ENCODE peak calls at places on chromosomes 4 and X, in ten cellular contexts. One of them, this sample, is unnamed.

GRCh38 chrX:137646472-137646871 is 80.5 kb downstream of the ZIC3 start:
- DNase-seq in uterus: no peak
- DNase-seq in dorsolateral prefrontal cortex: no peak
- DNase-seq in mammary epithelial cell: no peak
- DNase-seq in brain microvascular endothelial cell: no peak
- DNase-seq in activated B cell treated with CpG ODN at 0.5 μM for 24 hours: no peak
- DNase-seq in fibroblast of lung: no peak
- DNase-seq in left ventricle myocardium inferior: no peak
- DNase-seq in HFF-Myc: no peak
- DNase-seq in nephron progenitor cell: no peak
- DNase-seq in this sample: no peak

GRCh38 chr4:109703664-109704351 is 563 bp upstream of the CASP6 start:
- DNase-seq in uterus: no peak
- DNase-seq in dorsolateral prefrontal cortex: no peak
- DNase-seq in mammary epithelial cell: no peak
- DNase-seq in brain microvascular endothelial cell: peak; percentile 1
- DNase-seq in activated B cell treated with CpG ODN at 0.5 μM for 24 hours: no peak
- DNase-seq in fibroblast of lung: peak; percentile 28
- DNase-seq in left ventricle myocardium inferior: no peak
- DNase-seq in HFF-Myc: no peak
- DNase-seq in nephron progenitor cell: no peak
- DNase-seq in this sample: no peak

GRCh38 chrX:33725556-33726232 is 406.4 kb downstream of the FAM47A start:
- DNase-seq in uterus: peak; percentile 48
- DNase-seq in dorsolateral prefrontal cortex: no peak
- DNase-seq in mammary epithelial cell: peak; percentile 16
- DNase-seq in brain microvascular endothelial cell: peak; percentile 1
- DNase-seq in activated B cell treated with CpG ODN at 0.5 μM for 24 hours: no peak
- DNase-seq in fibroblast of lung: peak; percentile 47
- DNase-seq in left ventricle myocardium inferior: no peak
- DNase-seq in HFF-Myc: no peak
- DNase-seq in nephron progenitor cell: peak; percentile 59
- DNase-seq in this sample: peak; percentile 22

GRCh38 chr4:100690812-100691211 is 173.0 kb upstream of the EMCN start:
- DNase-seq in uterus: no peak
- DNase-seq in dorsolateral prefrontal cortex: no peak
- DNase-seq in mammary epithelial cell: no peak
- DNase-seq in brain microvascular endothelial cell: no peak
- DNase-seq in activated B cell treated with CpG ODN at 0.5 μM for 24 hours: no peak
- DNase-seq in fibroblast of lung: no peak
- DNase-seq in left ventricle myocardium inferior: no peak
- DNase-seq in HFF-Myc: no peak
- DNase-seq in nephron progenitor cell: no peak
- DNase-seq in this sample: no peak

GRCh38 chrX:65866762-65867161 is 173.1 kb downstream of the VSIG4 start:
- DNase-seq in uterus: no peak
- DNase-seq in dorsolateral prefrontal cortex: no peak
- DNase-seq in mammary epithelial cell: no peak
- DNase-seq in brain microvascular endothelial cell: no peak
- DNase-seq in activated B cell treated with CpG ODN at 0.5 μM for 24 hours: no peak
- DNase-seq in fibroblast of lung: no peak
- DNase-seq in left ventricle myocardium inferior: no peak
- DNase-seq in HFF-Myc: no peak
- DNase-seq in nephron progenitor cell: no peak
- DNase-seq in this sample: no peak

GRCh38 chr4:891747-892146 is 40.4 kb downstream of the GAK start:
- DNase-seq in uterus: no peak
- DNase-seq in dorsolateral prefrontal cortex: no peak
- DNase-seq in mammary epithelial cell: no peak
- DNase-seq in brain microvascular endothelial cell: no peak
- DNase-seq in activated B cell treated with CpG ODN at 0.5 μM for 24 hours: no peak
- DNase-seq in fibroblast of lung: no peak
- DNase-seq in left ventricle myocardium inferior: no peak
- DNase-seq in HFF-Myc: no peak
- DNase-seq in nephron progenitor cell: peak; percentile 32
- DNase-seq in this sample: no peak

GRCh38 chrX:136201601-136202000 is 49.6 kb downstream of the MAP7D3 start:
- DNase-seq in uterus: no peak
- DNase-seq in dorsolateral prefrontal cortex: no peak
- DNase-seq in mammary epithelial cell: no peak
- DNase-seq in brain microvascular endothelial cell: no peak
- DNase-seq in activated B cell treated with CpG ODN at 0.5 μM for 24 hours: no peak
- DNase-seq in fibroblast of lung: no peak
- DNase-seq in left ventricle myocardium inferior: no peak
- DNase-seq in HFF-Myc: no peak
- DNase-seq in nephron progenitor cell: no peak
- DNase-seq in this sample: no peak

GRCh38 chr4:158164849-158165248 is 8.0 kb downstream of the GASK1B start:
- DNase-seq in uterus: no peak
- DNase-seq in dorsolateral prefrontal cortex: no peak
- DNase-seq in mammary epithelial cell: no peak
- DNase-seq in brain microvascular endothelial cell: no peak
- DNase-seq in activated B cell treated with CpG ODN at 0.5 μM for 24 hours: no peak
- DNase-seq in fibroblast of lung: no peak
- DNase-seq in left ventricle myocardium inferior: no peak
- DNase-seq in HFF-Myc: no peak
- DNase-seq in nephron progenitor cell: no peak
- DNase-seq in this sample: no peak

GRCh38 chr4:45284400-45285085 is 558.2 kb upstream of the GNPDA2 start:
- DNase-seq in uterus: no peak
- DNase-seq in dorsolateral prefrontal cortex: no peak
- DNase-seq in mammary epithelial cell: no peak
- DNase-seq in brain microvascular endothelial cell: no peak
- DNase-seq in activated B cell treated with CpG ODN at 0.5 μM for 24 hours: no peak
- DNase-seq in fibroblast of lung: no peak
- DNase-seq in left ventricle myocardium inferior: no peak
- DNase-seq in HFF-Myc: no peak
- DNase-seq in nephron progenitor cell: no peak
- DNase-seq in this sample: peak; percentile 31

GRCh38 chrX:153469811-153470410 is 465 bp downstream of the HAUS7 start:
- DNase-seq in uterus: no peak
- DNase-seq in dorsolateral prefrontal cortex: peak; percentile 32
- DNase-seq in mammary epithelial cell: peak; percentile 8
- DNase-seq in brain microvascular endothelial cell: no peak
- DNase-seq in activated B cell treated with CpG ODN at 0.5 μM for 24 hours: no peak
- DNase-seq in fibroblast of lung: no peak
- DNase-seq in left ventricle myocardium inferior: no peak
- DNase-seq in HFF-Myc: no peak
- DNase-seq in nephron progenitor cell: peak; percentile 50
- DNase-seq in this sample: no peak

GRCh38 chr4:531721-532565 is 32.9 kb downstream of the PIGG start:
- DNase-seq in uterus: no peak
- DNase-seq in dorsolateral prefrontal cortex: no peak
- DNase-seq in mammary epithelial cell: no peak
- DNase-seq in brain microvascular endothelial cell: no peak
- DNase-seq in activated B cell treated with CpG ODN at 0.5 μM for 24 hours: no peak
- DNase-seq in fibroblast of lung: no peak
- DNase-seq in left ventricle myocardium inferior: no peak
- DNase-seq in HFF-Myc: no peak
- DNase-seq in nephron progenitor cell: no peak
- DNase-seq in this sample: no peak

GRCh38 chr4:3286335-3287175 is 6.3 kb upstream of the RGS12 start:
- DNase-seq in uterus: no peak
- DNase-seq in dorsolateral prefrontal cortex: peak; percentile 20
- DNase-seq in mammary epithelial cell: no peak
- DNase-seq in brain microvascular endothelial cell: no peak
- DNase-seq in activated B cell treated with CpG ODN at 0.5 μM for 24 hours: no peak
- DNase-seq in fibroblast of lung: no peak
- DNase-seq in left ventricle myocardium inferior: no peak
- DNase-seq in HFF-Myc: no peak
- DNase-seq in nephron progenitor cell: no peak
- DNase-seq in this sample: no peak
- TF ChIP-seq CTCF in uterus: no peak
- TF ChIP-seq CTCF in dorsolateral prefrontal cortex: no peak
- TF ChIP-seq CTCF in mammary epithelial cell: no peak
- TF ChIP-seq CTCF in brain microvascular endothelial cell: no peak
- TF ChIP-seq CTCF in activated B cell treated with CpG ODN at 0.5 μM for 24 hours: no peak
- TF ChIP-seq CTCF in fibroblast of lung: no peak
- TF ChIP-seq CTCF in left ventricle myocardium inferior: no peak
- TF ChIP-seq CTCF in HFF-Myc: no peak
- TF ChIP-seq CTCF in nephron progenitor cell: no peak
- TF ChIP-seq CTCF in this sample: no peak

DNA sequence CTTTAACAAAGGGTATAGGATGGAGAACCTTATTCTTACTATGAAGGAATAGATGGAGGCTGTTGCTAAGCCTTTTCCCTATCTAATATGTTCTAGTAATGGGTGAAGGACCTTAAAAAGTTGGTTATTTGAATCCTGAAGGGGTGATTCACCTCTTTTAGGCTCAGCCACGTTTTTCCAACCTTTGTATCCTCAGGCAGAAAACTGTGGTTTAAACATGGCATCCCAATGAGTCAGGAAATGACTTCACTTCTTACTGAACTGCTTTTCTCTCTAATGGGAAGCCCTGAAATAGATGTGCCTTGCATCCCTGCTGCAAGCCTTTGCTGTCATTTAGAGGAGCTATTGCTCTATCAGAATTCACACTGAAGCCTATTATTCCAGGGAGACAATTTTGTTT is 191.0 kb upstream of the ARX start:
- DNase-seq in uterus: no peak
- DNase-seq in dorsolateral prefrontal cortex: no peak
- DNase-seq in mammary epithelial cell: peak; percentile 79
- DNase-seq in brain microvascular endothelial cell: no peak
- DNase-seq in activated B cell treated with CpG ODN at 0.5 μM for 24 hours: no peak
- DNase-seq in fibroblast of lung: no peak
- DNase-seq in left ventricle myocardium inferior: no peak
- DNase-seq in HFF-Myc: no peak
- DNase-seq in nephron progenitor cell: no peak
- DNase-seq in this sample: no peak
- TF ChIP-seq CTCF in uterus: no peak
- TF ChIP-seq CTCF in dorsolateral prefrontal cortex: no peak
- TF ChIP-seq CTCF in mammary epithelial cell: peak; percentile 13
- TF ChIP-seq CTCF in brain microvascular endothelial cell: no peak
- TF ChIP-seq CTCF in activated B cell treated with CpG ODN at 0.5 μM for 24 hours: no peak
- TF ChIP-seq CTCF in fibroblast of lung: no peak
- TF ChIP-seq CTCF in left ventricle myocardium inferior: no peak
- TF ChIP-seq CTCF in HFF-Myc: no peak
- TF ChIP-seq CTCF in nephron progenitor cell: no peak
- TF ChIP-seq CTCF in this sample: no peak

GRCh38 chr4:6427439-6428090 is 44.8 kb downstream of the PPP2R2C start:
- DNase-seq in uterus: no peak
- DNase-seq in dorsolateral prefrontal cortex: no peak
- DNase-seq in mammary epithelial cell: no peak
- DNase-seq in brain microvascular endothelial cell: no peak
- DNase-seq in activated B cell treated with CpG ODN at 0.5 μM for 24 hours: no peak
- DNase-seq in fibroblast of lung: no peak
- DNase-seq in left ventricle myocardium inferior: no peak
- DNase-seq in HFF-Myc: no peak
- DNase-seq in nephron progenitor cell: no peak
- DNase-seq in this sample: no peak
- TF ChIP-seq CTCF in uterus: no peak
- TF ChIP-seq CTCF in dorsolateral prefrontal cortex: no peak
- TF ChIP-seq CTCF in mammary epithelial cell: no peak
- TF ChIP-seq CTCF in brain microvascular endothelial cell: peak; percentile 9
- TF ChIP-seq CTCF in activated B cell treated with CpG ODN at 0.5 μM for 24 hours: no peak
- TF ChIP-seq CTCF in fibroblast of lung: no peak
- TF ChIP-seq CTCF in left ventricle myocardium inferior: no peak
- TF ChIP-seq CTCF in HFF-Myc: no peak
- TF ChIP-seq CTCF in nephron progenitor cell: no peak
- TF ChIP-seq CTCF in this sample: no peak

GRCh38 chrX:130393451-130394074 is 8.1 kb upstream of the GPR119 start:
- DNase-seq in uterus: no peak
- DNase-seq in dorsolateral prefrontal cortex: peak; percentile 68
- DNase-seq in mammary epithelial cell: peak; percentile 28
- DNase-seq in brain microvascular endothelial cell: peak; percentile 22
- DNase-seq in activated B cell treated with CpG ODN at 0.5 μM for 24 hours: no peak
- DNase-seq in fibroblast of lung: peak; percentile 50
- DNase-seq in left ventricle myocardium inferior: no peak
- DNase-seq in HFF-Myc: peak; percentile 15
- DNase-seq in nephron progenitor cell: peak; percentile 61
- DNase-seq in this sample: no peak
- TF ChIP-seq CTCF in uterus: peak; percentile 30
- TF ChIP-seq CTCF in dorsolateral prefrontal cortex: peak; percentile 71
- TF ChIP-seq CTCF in mammary epithelial cell: peak; percentile 86
- TF ChIP-seq CTCF in brain microvascular endothelial cell: peak; percentile 86
- TF ChIP-seq CTCF in activated B cell treated with CpG ODN at 0.5 μM for 24 hours: no peak
- TF ChIP-seq CTCF in fibroblast of lung: peak; percentile 60
- TF ChIP-seq CTCF in left ventricle myocardium inferior: peak; percentile 63
- TF ChIP-seq CTCF in HFF-Myc: peak; percentile 66
- TF ChIP-seq CTCF in nephron progenitor cell: peak; percentile 73
- TF ChIP-seq CTCF in this sample: peak; percentile 52

GRCh38 chr4:129085472-129085871 is 7.9 kb downstream of the SCLT1 start:
- DNase-seq in uterus: no peak
- DNase-seq in dorsolateral prefrontal cortex: no peak
- DNase-seq in mammary epithelial cell: no peak
- DNase-seq in brain microvascular endothelial cell: no peak
- DNase-seq in activated B cell treated with CpG ODN at 0.5 μM for 24 hours: no peak
- DNase-seq in fibroblast of lung: no peak
- DNase-seq in left ventricle myocardium inferior: no peak
- DNase-seq in HFF-Myc: no peak
- DNase-seq in nephron progenitor cell: no peak
- DNase-seq in this sample: no peak

GRCh38 chr4:129093173-129093974 is at the start of gene SCLT1:
- DNase-seq in uterus: peak; percentile 98
- DNase-seq in dorsolateral prefrontal cortex: peak; percentile 98
- DNase-seq in mammary epithelial cell: peak; percentile 98
- DNase-seq in brain microvascular endothelial cell: peak; percentile 98
- DNase-seq in activated B cell treated with CpG ODN at 0.5 μM for 24 hours: peak; percentile 94
- DNase-seq in fibroblast of lung: peak; percentile 99
- DNase-seq in left ventricle myocardium inferior: peak; percentile 99
- DNase-seq in HFF-Myc: peak; percentile 96
- DNase-seq in nephron progenitor cell: peak; percentile 94
- DNase-seq in this sample: peak; percentile 100

GRCh38 chr4:129092636-129093172 is 635 bp downstream of the SCLT1 start:
- DNase-seq in uterus: no peak
- DNase-seq in dorsolateral prefrontal cortex: no peak
- DNase-seq in mammary epithelial cell: no peak
- DNase-seq in brain microvascular endothelial cell: peak; percentile 7
- DNase-seq in activated B cell treated with CpG ODN at 0.5 μM for 24 hours: no peak
- DNase-seq in fibroblast of lung: peak; percentile 39
- DNase-seq in left ventricle myocardium inferior: no peak
- DNase-seq in HFF-Myc: no peak
- DNase-seq in nephron progenitor cell: no peak
- DNase-seq in this sample: no peak

GRCh38 chr4:129082302-129082701 is 11.0 kb downstream of the SCLT1 start:
- DNase-seq in uterus: no peak
- DNase-seq in dorsolateral prefrontal cortex: no peak
- DNase-seq in mammary epithelial cell: no peak
- DNase-seq in brain microvascular endothelial cell: no peak
- DNase-seq in activated B cell treated with CpG ODN at 0.5 μM for 24 hours: no peak
- DNase-seq in fibroblast of lung: no peak
- DNase-seq in left ventricle myocardium inferior: no peak
- DNase-seq in HFF-Myc: no peak
- DNase-seq in nephron progenitor cell: no peak
- DNase-seq in this sample: no peak

DNA sequence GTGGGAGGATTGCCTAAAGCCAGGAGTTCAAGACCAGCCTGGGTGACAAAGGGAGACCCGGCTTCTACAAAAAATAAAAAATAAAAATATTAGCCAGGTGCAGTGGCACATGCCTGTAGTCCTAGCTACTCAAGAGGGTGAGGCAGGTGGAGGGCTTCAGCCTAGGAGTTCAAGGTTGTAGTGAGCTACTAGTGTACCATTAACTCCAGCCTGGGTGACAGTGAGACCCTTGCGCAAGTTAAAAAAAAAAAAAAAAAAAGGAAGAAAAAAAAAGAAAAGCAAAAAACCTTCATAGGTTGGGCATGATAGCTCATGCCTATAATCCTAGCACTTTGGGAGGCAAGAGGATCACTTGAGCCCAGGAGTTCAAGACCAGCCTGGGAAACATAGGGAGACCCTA is 5.8 kb downstream of the SCLT1 start:
- DNase-seq in uterus: no peak
- DNase-seq in dorsolateral prefrontal cortex: no peak
- DNase-seq in mammary epithelial cell: no peak
- DNase-seq in brain microvascular endothelial cell: no peak
- DNase-seq in activated B cell treated with CpG ODN at 0.5 μM for 24 hours: no peak
- DNase-seq in fibroblast of lung: no peak
- DNase-seq in left ventricle myocardium inferior: no peak
- DNase-seq in HFF-Myc: no peak
- DNase-seq in nephron progenitor cell: no peak
- DNase-seq in this sample: no peak
- TF ChIP-seq CTCF in uterus: no peak
- TF ChIP-seq CTCF in dorsolateral prefrontal cortex: no peak
- TF ChIP-seq CTCF in mammary epithelial cell: no peak
- TF ChIP-seq CTCF in brain microvascular endothelial cell: no peak
- TF ChIP-seq CTCF in activated B cell treated with CpG ODN at 0.5 μM for 24 hours: no peak
- TF ChIP-seq CTCF in fibroblast of lung: no peak
- TF ChIP-seq CTCF in left ventricle myocardium inferior: no peak
- TF ChIP-seq CTCF in HFF-Myc: no peak
- TF ChIP-seq CTCF in nephron progenitor cell: no peak
- TF ChIP-seq CTCF in this sample: no peak

This sample was measured in lower lobe of right lung.